ENCODE peak calls at places on chromosomes 2 and 18, in eight cellular contexts. Z is lower lobe of right lung; A is stomach; F is activated CD4-positive, alpha-beta memory T cell treated with anti-CD3 and anti-CD28 coated beads, Interleukin-2, amount 10 ng/mL, durations not matched to agents 7 days and 5 days; Q is effector CD8-positive, alpha-beta T cell; M is HS-5; P is stimulated activated CD4-positive, alpha-beta T cell treated with anti-CD3 and anti-CD28 coated beads, Interleukin-15, amount 100 ng/mL, for 1 hour; K is right cardiac atrium. V is an unnamed sample.

GRCh38 chr18:59621027-59621426 is 76.2 kb downstream of the CCBE1 start:
- DNase-seq in K (no peak), F (no peak), P (no peak), M (peak), Z (no peak), Q (no peak), A (no peak), V (no peak)

GRCh38 chr2:102792538-102793208 is 30.8 kb downstream of the TMEM182 start:
- DNase-seq in K (no peak), M (no peak), Z (no peak), A (no peak), F (no peak), Q (no peak), P (no peak), V (no peak)

GRCh38 chr2:128375454-128375853 is 56.8 kb upstream of the HS6ST1 start:
- DNase-seq in P (no peak), A (peak), Z (peak), K (peak), Q (no peak), M (no peak), F (no peak), V (peak)

GRCh38 chr2:149125031-149125725 is 86.7 kb downstream of the LYPD6B start:
- DNase-seq in F (no peak), Q (no peak), A (peak), M (no peak), Z (peak), K (no peak), P (no peak), V (no peak)

GRCh38 chr18:35045121-35045520 is 3.9 kb downstream of the MAPRE2 start:
- DNase-seq in P (no peak), Z (no peak), M (no peak), K (no peak), Q (no peak), A (no peak), F (no peak), V (no peak)

GRCh38 chr2:240983361-240983995 is 14.9 kb upstream of the SNED1 start:
- DNase-seq in A (peak), F (peak), K (peak), M (no peak), Q (peak), Z (peak), P (no peak), V (peak)

GRCh38 chr2:162244559-162245031 is 1.4 kb upstream of the FAP start:
- DNase-seq in Q (no peak), P (no peak), M (peak), K (no peak), A (no peak), F (no peak), Z (peak), V (peak)

GRCh38 chr2:226115102-226115831 is 684.4 kb downstream of the IRS1 start:
- DNase-seq in K (no peak), M (peak), Z (no peak), A (no peak), F (no peak), Q (no peak), P (no peak), V (no peak)

GRCh38 chr18:46468431-46469180 is 188.4 kb downstream of the LOXHD1 start:
- DNase-seq in F (no peak), A (no peak), K (no peak), Z (no peak), Q (no peak), M (no peak), P (no peak), V (no peak)

GRCh38 chr2:153163055-153163454 is 315.5 kb downstream of the RPRM start:
- DNase-seq in F (no peak), Q (no peak), K (no peak), P (no peak), Z (no peak), A (no peak), M (no peak), V (no peak)

GRCh38 chr2:66306488-66306887 is 128.4 kb upstream of the MEIS1 start:
- DNase-seq in Q (no peak), M (no peak), Z (no peak), K (no peak), A (no peak), F (no peak), P (no peak), V (no peak)

GRCh38 chr2:133434962-133435668 is 133.1 kb downstream of the NCKAP5 start:
- DNase-seq in P (no peak), A (no peak), Q (no peak), M (no peak), Z (no peak), F (no peak), K (peak), V (no peak)

GRCh38 chr2:946073-947005 is 4.3 kb upstream of the SNTG2 start:
- DNase-seq in M (no peak), A (no peak), Z (no peak), K (no peak), P (no peak), Q (no peak), F (no peak), V (no peak)

GRCh38 chr2:74072542-74072941 is 75.2 kb downstream of the BOLA3 start:
- DNase-seq in Q (no peak), Z (no peak), M (no peak), A (no peak), P (no peak), F (no peak), K (no peak), V (no peak)

GRCh38 chr2:15636972-15637785 is 45.5 kb downstream of the DDX1 start:
- DNase-seq in F (peak), K (peak), P (peak), Z (no peak), Q (peak), M (no peak), A (peak), V (peak)

GRCh38 chr2:105764059-105764458 is 19.3 kb downstream of the NCK2 start:
- DNase-seq in M (no peak), F (peak), Z (no peak), K (no peak), A (no peak), Q (no peak), P (no peak), V (no peak)

GRCh38 chr2:156322681-156323211 is 9.8 kb downstream of the NR4A2 start:
- DNase-seq in P (no peak), A (no peak), F (no peak), K (no peak), Q (no peak), Z (no peak), M (no peak), V (no peak)

GRCh38 chr18:80161781-80162417 is 52.8 kb downstream of the ADNP2 start:
- DNase-seq in F (no peak), Q (no peak), K (no peak), M (no peak), P (no peak), Z (no peak), A (no peak), V (no peak)

GRCh38 chr18:57659463-57660102 is 37.9 kb upstream of the NARS1 start:
- DNase-seq in M (no peak), Q (no peak), A (no peak), F (no peak), P (no peak), K (no peak), Z (no peak), V (no peak)

GRCh38 chr2:234411793-234412192 is 85.1 kb downstream of the ARL4C start:
- DNase-seq in Q (no peak), A (no peak), M (no peak), Z (no peak), P (no peak), K (no peak), F (no peak), V (no peak)

GRCh38 chr18:49381267-49381865 is 79.1 kb downstream of the DYM start:
- DNase-seq in M (no peak), Z (no peak), P (no peak), K (no peak), A (no peak), Q (no peak), F (no peak), V (no peak)

GRCh38 chr2:159879061-159879604 is 81.1 kb upstream of the CD302 start:
- DNase-seq in Z (no peak), Q (no peak), P (no peak), K (no peak), F (no peak), M (peak), A (no peak), V (no peak)

GRCh38 chr2:171893196-171893823 is 734 bp downstream of the SLC25A12 start:
- DNase-seq in Q (no peak), A (no peak), K (no peak), F (no peak), M (no peak), Z (no peak), P (no peak), V (no peak)

GRCh38 chr18:42287047-42287446 is 332.0 kb downstream of the PIK3C3 start:
- DNase-seq in Q (no peak), P (no peak), K (no peak), Z (no peak), A (no peak), F (no peak), M (no peak), V (no peak)

GRCh38 chr2:192328297-192328696 is 133.6 kb upstream of the TMEFF2 start:
- DNase-seq in A (no peak), Q (no peak), P (no peak), F (no peak), Z (no peak), K (no peak), M (no peak), V (no peak)

GRCh38 chr2:128776461-128776971 is 457.8 kb upstream of the HS6ST1 start:
- DNase-seq in Q (no peak), A (peak), K (no peak), P (no peak), M (no peak), F (peak), Z (no peak), V (peak)

V was measured in aorta.